ENCODE peak calls at places on chromosomes 16 and 17, in eight cellular contexts. One of them, this sample, is unnamed.
A peak's percentile ranks its signal among the peaks of the same experiment; 100 is the strongest.

GRCh38 chr17:1206016-1206787 is 26.4 kb upstream of the ABR start:
- DNase-seq in activated CD8-positive, alpha-beta memory T cell treated with anti-CD3 and anti-CD28 coated beads, Interleukin-2, amount 10 ng/mL, durations not matched to agents 7 days and 5 days: no peak
- DNase-seq in stimulated activated CD4-positive, alpha-beta T cell treated with anti-CD3 and anti-CD28 coated beads, Interleukin-4, amount 100 ng/mL, for 1 hour: no peak
- DNase-seq in AG09309: no peak
- DNase-seq in activated T-cell treated with anti-CD3 and anti-CD28 coated beads, Interleukin-2, amount 50 U/mL, for 4 hours: no peak
- DNase-seq in activated T-helper 1 cell treated with Interleukin-2 at 50 U/mL for 16 hours: no peak
- DNase-seq in stomach: no peak
- DNase-seq in NCI-H146: no peak
- DNase-seq in this sample: no peak

GRCh38 chr17:55549140-55549539 is 37.9 kb upstream of the SMIM36 start:
- DNase-seq in activated CD8-positive, alpha-beta memory T cell treated with anti-CD3 and anti-CD28 coated beads, Interleukin-2, amount 10 ng/mL, durations not matched to agents 7 days and 5 days: no peak
- DNase-seq in stimulated activated CD4-positive, alpha-beta T cell treated with anti-CD3 and anti-CD28 coated beads, Interleukin-4, amount 100 ng/mL, for 1 hour: no peak
- DNase-seq in AG09309: no peak
- DNase-seq in activated T-cell treated with anti-CD3 and anti-CD28 coated beads, Interleukin-2, amount 50 U/mL, for 4 hours: no peak
- DNase-seq in activated T-helper 1 cell treated with Interleukin-2 at 50 U/mL for 16 hours: no peak
- DNase-seq in stomach: no peak
- DNase-seq in NCI-H146: no peak
- DNase-seq in this sample: no peak

GRCh38 chr16:67666032-67666537 is 465 bp downstream of the ENKD1 start:
- DNase-seq in activated CD8-positive, alpha-beta memory T cell treated with anti-CD3 and anti-CD28 coated beads, Interleukin-2, amount 10 ng/mL, durations not matched to agents 7 days and 5 days: peak; percentile 41
- DNase-seq in stimulated activated CD4-positive, alpha-beta T cell treated with anti-CD3 and anti-CD28 coated beads, Interleukin-4, amount 100 ng/mL, for 1 hour: no peak
- DNase-seq in AG09309: no peak
- DNase-seq in activated T-cell treated with anti-CD3 and anti-CD28 coated beads, Interleukin-2, amount 50 U/mL, for 4 hours: no peak
- DNase-seq in activated T-helper 1 cell treated with Interleukin-2 at 50 U/mL for 16 hours: no peak
- DNase-seq in stomach: no peak
- DNase-seq in NCI-H146: peak; percentile 34
- DNase-seq in this sample: peak; percentile 87

GRCh38 chr16:81790772-81791171 is 11.7 kb downstream of the PLCG2 start:
- DNase-seq in activated CD8-positive, alpha-beta memory T cell treated with anti-CD3 and anti-CD28 coated beads, Interleukin-2, amount 10 ng/mL, durations not matched to agents 7 days and 5 days: no peak
- DNase-seq in stimulated activated CD4-positive, alpha-beta T cell treated with anti-CD3 and anti-CD28 coated beads, Interleukin-4, amount 100 ng/mL, for 1 hour: no peak
- DNase-seq in AG09309: no peak
- DNase-seq in activated T-cell treated with anti-CD3 and anti-CD28 coated beads, Interleukin-2, amount 50 U/mL, for 4 hours: no peak
- DNase-seq in activated T-helper 1 cell treated with Interleukin-2 at 50 U/mL for 16 hours: no peak
- DNase-seq in stomach: no peak
- DNase-seq in NCI-H146: no peak
- DNase-seq in this sample: no peak

GRCh38 chr17:35809855-35810461 is 674 bp downstream of the TAF15 start:
- DNase-seq in activated CD8-positive, alpha-beta memory T cell treated with anti-CD3 and anti-CD28 coated beads, Interleukin-2, amount 10 ng/mL, durations not matched to agents 7 days and 5 days: no peak
- DNase-seq in stimulated activated CD4-positive, alpha-beta T cell treated with anti-CD3 and anti-CD28 coated beads, Interleukin-4, amount 100 ng/mL, for 1 hour: no peak
- DNase-seq in AG09309: no peak
- DNase-seq in activated T-cell treated with anti-CD3 and anti-CD28 coated beads, Interleukin-2, amount 50 U/mL, for 4 hours: no peak
- DNase-seq in activated T-helper 1 cell treated with Interleukin-2 at 50 U/mL for 16 hours: no peak
- DNase-seq in stomach: no peak
- DNase-seq in NCI-H146: peak; percentile 10
- DNase-seq in this sample: no peak

GRCh38 chr16:75043175-75043937 is 44.5 kb downstream of the ZNRF1 start:
- DNase-seq in activated CD8-positive, alpha-beta memory T cell treated with anti-CD3 and anti-CD28 coated beads, Interleukin-2, amount 10 ng/mL, durations not matched to agents 7 days and 5 days: no peak
- DNase-seq in stimulated activated CD4-positive, alpha-beta T cell treated with anti-CD3 and anti-CD28 coated beads, Interleukin-4, amount 100 ng/mL, for 1 hour: no peak
- DNase-seq in AG09309: no peak
- DNase-seq in activated T-cell treated with anti-CD3 and anti-CD28 coated beads, Interleukin-2, amount 50 U/mL, for 4 hours: no peak
- DNase-seq in activated T-helper 1 cell treated with Interleukin-2 at 50 U/mL for 16 hours: no peak
- DNase-seq in stomach: no peak
- DNase-seq in NCI-H146: no peak
- DNase-seq in this sample: no peak

GRCh38 chr16:48525201-48526057 is 84.6 kb downstream of the N4BP1 start:
- DNase-seq in activated CD8-positive, alpha-beta memory T cell treated with anti-CD3 and anti-CD28 coated beads, Interleukin-2, amount 10 ng/mL, durations not matched to agents 7 days and 5 days: no peak
- DNase-seq in stimulated activated CD4-positive, alpha-beta T cell treated with anti-CD3 and anti-CD28 coated beads, Interleukin-4, amount 100 ng/mL, for 1 hour: no peak
- DNase-seq in AG09309: no peak
- DNase-seq in activated T-cell treated with anti-CD3 and anti-CD28 coated beads, Interleukin-2, amount 50 U/mL, for 4 hours: no peak
- DNase-seq in activated T-helper 1 cell treated with Interleukin-2 at 50 U/mL for 16 hours: no peak
- DNase-seq in stomach: no peak
- DNase-seq in NCI-H146: peak; percentile 40
- DNase-seq in this sample: peak; percentile 30

GRCh38 chr17:27985736-27986394 is 56.6 kb upstream of the NLK start:
- DNase-seq in activated CD8-positive, alpha-beta memory T cell treated with anti-CD3 and anti-CD28 coated beads, Interleukin-2, amount 10 ng/mL, durations not matched to agents 7 days and 5 days: no peak
- DNase-seq in stimulated activated CD4-positive, alpha-beta T cell treated with anti-CD3 and anti-CD28 coated beads, Interleukin-4, amount 100 ng/mL, for 1 hour: no peak
- DNase-seq in AG09309: no peak
- DNase-seq in activated T-cell treated with anti-CD3 and anti-CD28 coated beads, Interleukin-2, amount 50 U/mL, for 4 hours: no peak
- DNase-seq in activated T-helper 1 cell treated with Interleukin-2 at 50 U/mL for 16 hours: no peak
- DNase-seq in stomach: no peak
- DNase-seq in NCI-H146: no peak
- DNase-seq in this sample: no peak

GRCh38 chr17:57075785-57076184 is 9.3 kb upstream of the AKAP1 start:
- DNase-seq in activated CD8-positive, alpha-beta memory T cell treated with anti-CD3 and anti-CD28 coated beads, Interleukin-2, amount 10 ng/mL, durations not matched to agents 7 days and 5 days: no peak
- DNase-seq in stimulated activated CD4-positive, alpha-beta T cell treated with anti-CD3 and anti-CD28 coated beads, Interleukin-4, amount 100 ng/mL, for 1 hour: no peak
- DNase-seq in AG09309: no peak
- DNase-seq in activated T-cell treated with anti-CD3 and anti-CD28 coated beads, Interleukin-2, amount 50 U/mL, for 4 hours: no peak
- DNase-seq in activated T-helper 1 cell treated with Interleukin-2 at 50 U/mL for 16 hours: no peak
- DNase-seq in stomach: no peak
- DNase-seq in NCI-H146: no peak
- DNase-seq in this sample: no peak

GRCh38 chr17:27236710-27237315 is 57.1 kb upstream of the WSB1 start:
- DNase-seq in activated CD8-positive, alpha-beta memory T cell treated with anti-CD3 and anti-CD28 coated beads, Interleukin-2, amount 10 ng/mL, durations not matched to agents 7 days and 5 days: peak; percentile 85
- DNase-seq in stimulated activated CD4-positive, alpha-beta T cell treated with anti-CD3 and anti-CD28 coated beads, Interleukin-4, amount 100 ng/mL, for 1 hour: peak; percentile 70
- DNase-seq in AG09309: no peak
- DNase-seq in activated T-cell treated with anti-CD3 and anti-CD28 coated beads, Interleukin-2, amount 50 U/mL, for 4 hours: peak; percentile 76
- DNase-seq in activated T-helper 1 cell treated with Interleukin-2 at 50 U/mL for 16 hours: peak; percentile 48
- DNase-seq in stomach: peak; percentile 84
- DNase-seq in NCI-H146: peak; percentile 44
- DNase-seq in this sample: no peak

GRCh38 chr16:48576927-48577326 is 33.1 kb downstream of the N4BP1 start:
- DNase-seq in activated CD8-positive, alpha-beta memory T cell treated with anti-CD3 and anti-CD28 coated beads, Interleukin-2, amount 10 ng/mL, durations not matched to agents 7 days and 5 days: no peak
- DNase-seq in stimulated activated CD4-positive, alpha-beta T cell treated with anti-CD3 and anti-CD28 coated beads, Interleukin-4, amount 100 ng/mL, for 1 hour: no peak
- DNase-seq in AG09309: no peak
- DNase-seq in activated T-cell treated with anti-CD3 and anti-CD28 coated beads, Interleukin-2, amount 50 U/mL, for 4 hours: no peak
- DNase-seq in activated T-helper 1 cell treated with Interleukin-2 at 50 U/mL for 16 hours: no peak
- DNase-seq in stomach: no peak
- DNase-seq in NCI-H146: no peak
- DNase-seq in this sample: no peak

GRCh38 chr16:31305219-31305618 is 45.4 kb downstream of the ITGAM start:
- DNase-seq in activated CD8-positive, alpha-beta memory T cell treated with anti-CD3 and anti-CD28 coated beads, Interleukin-2, amount 10 ng/mL, durations not matched to agents 7 days and 5 days: no peak
- DNase-seq in stimulated activated CD4-positive, alpha-beta T cell treated with anti-CD3 and anti-CD28 coated beads, Interleukin-4, amount 100 ng/mL, for 1 hour: no peak
- DNase-seq in AG09309: no peak
- DNase-seq in activated T-cell treated with anti-CD3 and anti-CD28 coated beads, Interleukin-2, amount 50 U/mL, for 4 hours: no peak
- DNase-seq in activated T-helper 1 cell treated with Interleukin-2 at 50 U/mL for 16 hours: no peak
- DNase-seq in stomach: no peak
- DNase-seq in NCI-H146: no peak
- DNase-seq in this sample: no peak

GRCh38 chr16:74141015-74141414 is 155.6 kb upstream of the PSMD7 start:
- DNase-seq in activated CD8-positive, alpha-beta memory T cell treated with anti-CD3 and anti-CD28 coated beads, Interleukin-2, amount 10 ng/mL, durations not matched to agents 7 days and 5 days: no peak
- DNase-seq in stimulated activated CD4-positive, alpha-beta T cell treated with anti-CD3 and anti-CD28 coated beads, Interleukin-4, amount 100 ng/mL, for 1 hour: no peak
- DNase-seq in AG09309: no peak
- DNase-seq in activated T-cell treated with anti-CD3 and anti-CD28 coated beads, Interleukin-2, amount 50 U/mL, for 4 hours: no peak
- DNase-seq in activated T-helper 1 cell treated with Interleukin-2 at 50 U/mL for 16 hours: no peak
- DNase-seq in stomach: no peak
- DNase-seq in NCI-H146: no peak
- DNase-seq in this sample: no peak

GRCh38 chr17:61410555-61411089 is 11.0 kb downstream of the TBX2 start:
- DNase-seq in activated CD8-positive, alpha-beta memory T cell treated with anti-CD3 and anti-CD28 coated beads, Interleukin-2, amount 10 ng/mL, durations not matched to agents 7 days and 5 days: peak; percentile 78
- DNase-seq in stimulated activated CD4-positive, alpha-beta T cell treated with anti-CD3 and anti-CD28 coated beads, Interleukin-4, amount 100 ng/mL, for 1 hour: peak; percentile 77
- DNase-seq in AG09309: no peak
- DNase-seq in activated T-cell treated with anti-CD3 and anti-CD28 coated beads, Interleukin-2, amount 50 U/mL, for 4 hours: peak; percentile 73
- DNase-seq in activated T-helper 1 cell treated with Interleukin-2 at 50 U/mL for 16 hours: peak; percentile 56
- DNase-seq in stomach: peak; percentile 70
- DNase-seq in NCI-H146: no peak
- DNase-seq in this sample: peak; percentile 94

GRCh38 chr17:16937431-16937830 is 34.5 kb downstream of the TNFRSF13B start:
- DNase-seq in activated CD8-positive, alpha-beta memory T cell treated with anti-CD3 and anti-CD28 coated beads, Interleukin-2, amount 10 ng/mL, durations not matched to agents 7 days and 5 days: no peak
- DNase-seq in stimulated activated CD4-positive, alpha-beta T cell treated with anti-CD3 and anti-CD28 coated beads, Interleukin-4, amount 100 ng/mL, for 1 hour: no peak
- DNase-seq in AG09309: no peak
- DNase-seq in activated T-cell treated with anti-CD3 and anti-CD28 coated beads, Interleukin-2, amount 50 U/mL, for 4 hours: no peak
- DNase-seq in activated T-helper 1 cell treated with Interleukin-2 at 50 U/mL for 16 hours: no peak
- DNase-seq in stomach: peak; percentile 23
- DNase-seq in NCI-H146: no peak
- DNase-seq in this sample: no peak

GRCh38 chr17:13337864-13338371 is 263.8 kb downstream of the HS3ST3A1 start:
- DNase-seq in activated CD8-positive, alpha-beta memory T cell treated with anti-CD3 and anti-CD28 coated beads, Interleukin-2, amount 10 ng/mL, durations not matched to agents 7 days and 5 days: no peak
- DNase-seq in stimulated activated CD4-positive, alpha-beta T cell treated with anti-CD3 and anti-CD28 coated beads, Interleukin-4, amount 100 ng/mL, for 1 hour: no peak
- DNase-seq in AG09309: peak; percentile 32
- DNase-seq in activated T-cell treated with anti-CD3 and anti-CD28 coated beads, Interleukin-2, amount 50 U/mL, for 4 hours: no peak
- DNase-seq in activated T-helper 1 cell treated with Interleukin-2 at 50 U/mL for 16 hours: no peak
- DNase-seq in stomach: no peak
- DNase-seq in NCI-H146: peak; percentile 79
- DNase-seq in this sample: no peak

GRCh38 chr16:75703341-75703740 is 2.1 kb upstream of the DUXB start:
- DNase-seq in activated CD8-positive, alpha-beta memory T cell treated with anti-CD3 and anti-CD28 coated beads, Interleukin-2, amount 10 ng/mL, durations not matched to agents 7 days and 5 days: no peak
- DNase-seq in stimulated activated CD4-positive, alpha-beta T cell treated with anti-CD3 and anti-CD28 coated beads, Interleukin-4, amount 100 ng/mL, for 1 hour: no peak
- DNase-seq in AG09309: no peak
- DNase-seq in activated T-cell treated with anti-CD3 and anti-CD28 coated beads, Interleukin-2, amount 50 U/mL, for 4 hours: no peak
- DNase-seq in activated T-helper 1 cell treated with Interleukin-2 at 50 U/mL for 16 hours: no peak
- DNase-seq in stomach: no peak
- DNase-seq in NCI-H146: no peak
- DNase-seq in this sample: no peak

GRCh38 chr16:70380205-70380918 is 33.7 kb downstream of the DDX19A start:
- DNase-seq in activated CD8-positive, alpha-beta memory T cell treated with anti-CD3 and anti-CD28 coated beads, Interleukin-2, amount 10 ng/mL, durations not matched to agents 7 days and 5 days: peak; percentile 86
- DNase-seq in stimulated activated CD4-positive, alpha-beta T cell treated with anti-CD3 and anti-CD28 coated beads, Interleukin-4, amount 100 ng/mL, for 1 hour: peak; percentile 79
- DNase-seq in AG09309: peak; percentile 71
- DNase-seq in activated T-cell treated with anti-CD3 and anti-CD28 coated beads, Interleukin-2, amount 50 U/mL, for 4 hours: peak; percentile 77
- DNase-seq in activated T-helper 1 cell treated with Interleukin-2 at 50 U/mL for 16 hours: peak; percentile 42
- DNase-seq in stomach: peak; percentile 57
- DNase-seq in NCI-H146: peak; percentile 77
- DNase-seq in this sample: peak; percentile 89

GRCh38 chr17:82644148-82644547 is 4.1 kb downstream of the WDR45B start:
- DNase-seq in activated CD8-positive, alpha-beta memory T cell treated with anti-CD3 and anti-CD28 coated beads, Interleukin-2, amount 10 ng/mL, durations not matched to agents 7 days and 5 days: no peak
- DNase-seq in stimulated activated CD4-positive, alpha-beta T cell treated with anti-CD3 and anti-CD28 coated beads, Interleukin-4, amount 100 ng/mL, for 1 hour: no peak
- DNase-seq in AG09309: no peak
- DNase-seq in activated T-cell treated with anti-CD3 and anti-CD28 coated beads, Interleukin-2, amount 50 U/mL, for 4 hours: no peak
- DNase-seq in activated T-helper 1 cell treated with Interleukin-2 at 50 U/mL for 16 hours: no peak
- DNase-seq in stomach: no peak
- DNase-seq in NCI-H146: no peak
- DNase-seq in this sample: peak; percentile 52

GRCh38 chr17:75524971-75525805 is at the start of gene LLGL2:
- DNase-seq in activated CD8-positive, alpha-beta memory T cell treated with anti-CD3 and anti-CD28 coated beads, Interleukin-2, amount 10 ng/mL, durations not matched to agents 7 days and 5 days: peak; percentile 85
- DNase-seq in stimulated activated CD4-positive, alpha-beta T cell treated with anti-CD3 and anti-CD28 coated beads, Interleukin-4, amount 100 ng/mL, for 1 hour: peak; percentile 79
- DNase-seq in AG09309: no peak
- DNase-seq in activated T-cell treated with anti-CD3 and anti-CD28 coated beads, Interleukin-2, amount 50 U/mL, for 4 hours: peak; percentile 78
- DNase-seq in activated T-helper 1 cell treated with Interleukin-2 at 50 U/mL for 16 hours: peak; percentile 88
- DNase-seq in stomach: peak; percentile 93
- DNase-seq in NCI-H146: peak; percentile 94
- DNase-seq in this sample: peak; percentile 96

GRCh38 chr16:50553182-50553710 is 5.0 kb downstream of the NKD1 start:
- DNase-seq in activated CD8-positive, alpha-beta memory T cell treated with anti-CD3 and anti-CD28 coated beads, Interleukin-2, amount 10 ng/mL, durations not matched to agents 7 days and 5 days: no peak
- DNase-seq in stimulated activated CD4-positive, alpha-beta T cell treated with anti-CD3 and anti-CD28 coated beads, Interleukin-4, amount 100 ng/mL, for 1 hour: no peak
- DNase-seq in AG09309: no peak
- DNase-seq in activated T-cell treated with anti-CD3 and anti-CD28 coated beads, Interleukin-2, amount 50 U/mL, for 4 hours: no peak
- DNase-seq in activated T-helper 1 cell treated with Interleukin-2 at 50 U/mL for 16 hours: no peak
- DNase-seq in stomach: no peak
- DNase-seq in NCI-H146: no peak
- DNase-seq in this sample: no peak

GRCh38 chr17:62188713-62189112 is 123.6 kb upstream of the MED13 start:
- DNase-seq in activated CD8-positive, alpha-beta memory T cell treated with anti-CD3 and anti-CD28 coated beads, Interleukin-2, amount 10 ng/mL, durations not matched to agents 7 days and 5 days: no peak
- DNase-seq in stimulated activated CD4-positive, alpha-beta T cell treated with anti-CD3 and anti-CD28 coated beads, Interleukin-4, amount 100 ng/mL, for 1 hour: no peak
- DNase-seq in AG09309: no peak
- DNase-seq in activated T-cell treated with anti-CD3 and anti-CD28 coated beads, Interleukin-2, amount 50 U/mL, for 4 hours: no peak
- DNase-seq in activated T-helper 1 cell treated with Interleukin-2 at 50 U/mL for 16 hours: no peak
- DNase-seq in stomach: peak; percentile 38
- DNase-seq in NCI-H146: no peak
- DNase-seq in this sample: no peak

GRCh38 chr17:61247438-61247837 is 152.2 kb upstream of the TBX2 start:
- DNase-seq in activated CD8-positive, alpha-beta memory T cell treated with anti-CD3 and anti-CD28 coated beads, Interleukin-2, amount 10 ng/mL, durations not matched to agents 7 days and 5 days: no peak
- DNase-seq in stimulated activated CD4-positive, alpha-beta T cell treated with anti-CD3 and anti-CD28 coated beads, Interleukin-4, amount 100 ng/mL, for 1 hour: no peak
- DNase-seq in AG09309: peak; percentile 97
- DNase-seq in activated T-cell treated with anti-CD3 and anti-CD28 coated beads, Interleukin-2, amount 50 U/mL, for 4 hours: no peak
- DNase-seq in activated T-helper 1 cell treated with Interleukin-2 at 50 U/mL for 16 hours: no peak
- DNase-seq in stomach: no peak
- DNase-seq in NCI-H146: no peak
- DNase-seq in this sample: no peak

This sample was measured in kidney.